ENCODE peak calls at places on chromosomes 3 and 15, in nine cellular contexts. One of them, this sample, is unnamed.
A peak's percentile ranks its signal among the peaks of the same experiment; 100 is the strongest.

GRCh38 chr15:52301265-52301847 is 5.8 kb upstream of the MYO5C start:
- DNase-seq in B cell: no peak
- DNase-seq in Daoy: no peak
- DNase-seq in KBM-7: no peak
- DNase-seq in caudate nucleus: no peak
- DNase-seq in hippocampal formation: no peak
- DNase-seq in AG09309: no peak
- DNase-seq in NCI-H2171: no peak
- DNase-seq in T-helper 17 cell: no peak
- DNase-seq in this sample: no peak

GRCh38 chr3:123635220-123635619 is 50.4 kb upstream of the HACD2 start:
- DNase-seq in B cell: no peak
- DNase-seq in Daoy: peak; percentile 85
- DNase-seq in KBM-7: no peak
- DNase-seq in caudate nucleus: no peak
- DNase-seq in hippocampal formation: no peak
- DNase-seq in AG09309: no peak
- DNase-seq in NCI-H2171: no peak
- DNase-seq in T-helper 17 cell: no peak
- DNase-seq in this sample: no peak

GRCh38 chr15:80031841-80032240 is 27.6 kb upstream of the ZFAND6 start:
- DNase-seq in B cell: no peak
- DNase-seq in Daoy: no peak
- DNase-seq in KBM-7: no peak
- DNase-seq in caudate nucleus: no peak
- DNase-seq in hippocampal formation: no peak
- DNase-seq in AG09309: no peak
- DNase-seq in NCI-H2171: no peak
- DNase-seq in T-helper 17 cell: no peak
- DNase-seq in this sample: no peak

GRCh38 chr3:141625506-141625905 is 112.6 kb upstream of the RNF7 start:
- DNase-seq in B cell: no peak
- DNase-seq in Daoy: peak; percentile 80
- DNase-seq in KBM-7: no peak
- DNase-seq in caudate nucleus: no peak
- DNase-seq in hippocampal formation: no peak
- DNase-seq in AG09309: no peak
- DNase-seq in NCI-H2171: no peak
- DNase-seq in T-helper 17 cell: no peak
- DNase-seq in this sample: no peak

GRCh38 chr3:174737966-174738365 is 121.2 kb upstream of the NAALADL2 start:
- DNase-seq in B cell: no peak
- DNase-seq in Daoy: no peak
- DNase-seq in KBM-7: no peak
- DNase-seq in caudate nucleus: no peak
- DNase-seq in hippocampal formation: no peak
- DNase-seq in AG09309: no peak
- DNase-seq in NCI-H2171: no peak
- DNase-seq in T-helper 17 cell: no peak
- DNase-seq in this sample: no peak

GRCh38 chr15:77907824-77908751 is 169.4 kb downstream of the TBC1D2B start:
- DNase-seq in B cell: no peak
- DNase-seq in Daoy: peak; percentile 72
- DNase-seq in KBM-7: peak; percentile 94
- DNase-seq in caudate nucleus: no peak
- DNase-seq in hippocampal formation: no peak
- DNase-seq in AG09309: no peak
- DNase-seq in NCI-H2171: no peak
- DNase-seq in T-helper 17 cell: peak; percentile 25
- DNase-seq in this sample: no peak

GRCh38 chr15:88745696-88746095 is 57.5 kb upstream of the ACAN start:
- DNase-seq in B cell: no peak
- DNase-seq in Daoy: no peak
- DNase-seq in KBM-7: no peak
- DNase-seq in caudate nucleus: no peak
- DNase-seq in hippocampal formation: no peak
- DNase-seq in AG09309: peak; percentile 87
- DNase-seq in NCI-H2171: no peak
- DNase-seq in T-helper 17 cell: no peak
- DNase-seq in this sample: peak; percentile 38

GRCh38 chr3:13420051-13420816 is at the start of gene NUP210:
- DNase-seq in B cell: peak; percentile 90
- DNase-seq in Daoy: peak; percentile 44
- DNase-seq in KBM-7: peak; percentile 36
- DNase-seq in caudate nucleus: no peak
- DNase-seq in hippocampal formation: peak; percentile 41
- DNase-seq in AG09309: no peak
- DNase-seq in NCI-H2171: peak; percentile 54
- DNase-seq in T-helper 17 cell: peak; percentile 49
- DNase-seq in this sample: no peak

GRCh38 chr3:128301186-128302023 is 148.1 kb downstream of the EEFSEC start:
- DNase-seq in B cell: no peak
- DNase-seq in Daoy: peak; percentile 0
- DNase-seq in KBM-7: no peak
- DNase-seq in caudate nucleus: no peak
- DNase-seq in hippocampal formation: no peak
- DNase-seq in AG09309: no peak
- DNase-seq in NCI-H2171: no peak
- DNase-seq in T-helper 17 cell: no peak
- DNase-seq in this sample: no peak

GRCh38 chr3:33758874-33759273 is 39.6 kb upstream of the PDCD6IP start:
- DNase-seq in B cell: no peak
- DNase-seq in Daoy: no peak
- DNase-seq in KBM-7: no peak
- DNase-seq in caudate nucleus: no peak
- DNase-seq in hippocampal formation: no peak
- DNase-seq in AG09309: no peak
- DNase-seq in NCI-H2171: no peak
- DNase-seq in T-helper 17 cell: no peak
- DNase-seq in this sample: no peak

GRCh38 chr15:36177590-36178281 is 401.7 kb upstream of the CDIN1 start:
- DNase-seq in B cell: no peak
- DNase-seq in Daoy: no peak
- DNase-seq in KBM-7: no peak
- DNase-seq in caudate nucleus: no peak
- DNase-seq in hippocampal formation: no peak
- DNase-seq in AG09309: no peak
- DNase-seq in NCI-H2171: no peak
- DNase-seq in T-helper 17 cell: no peak
- DNase-seq in this sample: no peak

GRCh38 chr3:155352900-155353490 is 59.5 kb upstream of the STRIT1 start:
- DNase-seq in B cell: no peak
- DNase-seq in Daoy: no peak
- DNase-seq in KBM-7: peak; percentile 85
- DNase-seq in caudate nucleus: no peak
- DNase-seq in hippocampal formation: no peak
- DNase-seq in AG09309: peak; percentile 14
- DNase-seq in NCI-H2171: peak; percentile 25
- DNase-seq in T-helper 17 cell: no peak
- DNase-seq in this sample: no peak

GRCh38 chr3:134149286-134149685 is 101.4 kb downstream of the RYK start:
- DNase-seq in B cell: no peak
- DNase-seq in Daoy: no peak
- DNase-seq in KBM-7: no peak
- DNase-seq in caudate nucleus: no peak
- DNase-seq in hippocampal formation: no peak
- DNase-seq in AG09309: peak; percentile 4
- DNase-seq in NCI-H2171: no peak
- DNase-seq in T-helper 17 cell: no peak
- DNase-seq in this sample: no peak

GRCh38 chr15:100784493-100785180 is 95.0 kb upstream of the ALDH1A3 start:
- DNase-seq in B cell: no peak
- DNase-seq in Daoy: peak; percentile 0
- DNase-seq in KBM-7: no peak
- DNase-seq in caudate nucleus: no peak
- DNase-seq in hippocampal formation: no peak
- DNase-seq in AG09309: no peak
- DNase-seq in NCI-H2171: no peak
- DNase-seq in T-helper 17 cell: no peak
- DNase-seq in this sample: no peak

GRCh38 chr15:32866486-32867312 is 148.9 kb downstream of the GREM1 start:
- DNase-seq in B cell: no peak
- DNase-seq in Daoy: peak; percentile 10
- DNase-seq in KBM-7: no peak
- DNase-seq in caudate nucleus: no peak
- DNase-seq in hippocampal formation: no peak
- DNase-seq in AG09309: no peak
- DNase-seq in NCI-H2171: no peak
- DNase-seq in T-helper 17 cell: no peak
- DNase-seq in this sample: no peak

GRCh38 chr15:27070816-27071215 is 99.8 kb downstream of the GABRG3 start:
- DNase-seq in B cell: no peak
- DNase-seq in Daoy: no peak
- DNase-seq in KBM-7: no peak
- DNase-seq in caudate nucleus: no peak
- DNase-seq in hippocampal formation: no peak
- DNase-seq in AG09309: no peak
- DNase-seq in NCI-H2171: no peak
- DNase-seq in T-helper 17 cell: no peak
- DNase-seq in this sample: no peak

GRCh38 chr3:49791571-49791970 is 5.2 kb upstream of the IP6K1 start:
- DNase-seq in B cell: no peak
- DNase-seq in Daoy: no peak
- DNase-seq in KBM-7: no peak
- DNase-seq in caudate nucleus: no peak
- DNase-seq in hippocampal formation: no peak
- DNase-seq in AG09309: no peak
- DNase-seq in NCI-H2171: no peak
- DNase-seq in T-helper 17 cell: no peak
- DNase-seq in this sample: no peak

GRCh38 chr15:76994001-76994400 is 925 bp upstream of the PSTPIP1 start:
- DNase-seq in B cell: no peak
- DNase-seq in Daoy: peak; percentile 59
- DNase-seq in KBM-7: no peak
- DNase-seq in caudate nucleus: no peak
- DNase-seq in hippocampal formation: no peak
- DNase-seq in AG09309: no peak
- DNase-seq in NCI-H2171: no peak
- DNase-seq in T-helper 17 cell: peak; percentile 41
- DNase-seq in this sample: no peak

GRCh38 chr3:177578488-177578887 is 381.2 kb upstream of the TBL1XR1 start:
- DNase-seq in B cell: no peak
- DNase-seq in Daoy: no peak
- DNase-seq in KBM-7: no peak
- DNase-seq in caudate nucleus: no peak
- DNase-seq in hippocampal formation: no peak
- DNase-seq in AG09309: no peak
- DNase-seq in NCI-H2171: no peak
- DNase-seq in T-helper 17 cell: no peak
- DNase-seq in this sample: no peak

GRCh38 chr3:30511524-30512278 is 94.7 kb upstream of the TGFBR2 start:
- DNase-seq in B cell: no peak
- DNase-seq in Daoy: peak; percentile 56
- DNase-seq in KBM-7: peak; percentile 74
- DNase-seq in caudate nucleus: no peak
- DNase-seq in hippocampal formation: no peak
- DNase-seq in AG09309: peak; percentile 96
- DNase-seq in NCI-H2171: no peak
- DNase-seq in T-helper 17 cell: no peak
- DNase-seq in this sample: peak; percentile 100

GRCh38 chr3:118936811-118937210 is 97.8 kb downstream of the IGSF11 start:
- DNase-seq in B cell: no peak
- DNase-seq in Daoy: no peak
- DNase-seq in KBM-7: no peak
- DNase-seq in caudate nucleus: no peak
- DNase-seq in hippocampal formation: no peak
- DNase-seq in AG09309: no peak
- DNase-seq in NCI-H2171: peak; percentile 48
- DNase-seq in T-helper 17 cell: no peak
- DNase-seq in this sample: no peak

GRCh38 chr3:123941150-123941941 is 19.7 kb downstream of the CCDC14 start:
- DNase-seq in B cell: no peak
- DNase-seq in Daoy: no peak
- DNase-seq in KBM-7: no peak
- DNase-seq in caudate nucleus: no peak
- DNase-seq in hippocampal formation: no peak
- DNase-seq in AG09309: no peak
- DNase-seq in NCI-H2171: no peak
- DNase-seq in T-helper 17 cell: no peak
- DNase-seq in this sample: no peak

GRCh38 chr3:63896332-63897034 is 15.7 kb downstream of the SCAANT1 start:
- DNase-seq in B cell: no peak
- DNase-seq in Daoy: no peak
- DNase-seq in KBM-7: no peak
- DNase-seq in caudate nucleus: no peak
- DNase-seq in hippocampal formation: no peak
- DNase-seq in AG09309: no peak
- DNase-seq in NCI-H2171: no peak
- DNase-seq in T-helper 17 cell: no peak
- DNase-seq in this sample: no peak

GRCh38 chr3:107116251-107116650 is 261.0 kb upstream of the CCDC54 start:
- DNase-seq in B cell: no peak
- DNase-seq in Daoy: no peak
- DNase-seq in KBM-7: no peak
- DNase-seq in caudate nucleus: no peak
- DNase-seq in hippocampal formation: no peak
- DNase-seq in AG09309: no peak
- DNase-seq in NCI-H2171: no peak
- DNase-seq in T-helper 17 cell: no peak
- DNase-seq in this sample: no peak

GRCh38 chr3:173841334-173841733 is 443.8 kb downstream of the NLGN1 start:
- DNase-seq in B cell: no peak
- DNase-seq in Daoy: peak; percentile 28
- DNase-seq in KBM-7: no peak
- DNase-seq in caudate nucleus: no peak
- DNase-seq in hippocampal formation: no peak
- DNase-seq in AG09309: no peak
- DNase-seq in NCI-H2171: no peak
- DNase-seq in T-helper 17 cell: no peak
- DNase-seq in this sample: no peak

GRCh38 chr3:33218072-33218445 is 551 bp downstream of the SUSD5 start:
- DNase-seq in B cell: no peak
- DNase-seq in Daoy: no peak
- DNase-seq in KBM-7: no peak
- DNase-seq in caudate nucleus: no peak
- DNase-seq in hippocampal formation: no peak
- DNase-seq in AG09309: no peak
- DNase-seq in NCI-H2171: no peak
- DNase-seq in T-helper 17 cell: no peak
- DNase-seq in this sample: no peak

GRCh38 chr15:45393851-45394250 is 15.5 kb upstream of the GATM start:
- DNase-seq in B cell: no peak
- DNase-seq in Daoy: peak; percentile 19
- DNase-seq in KBM-7: no peak
- DNase-seq in caudate nucleus: no peak
- DNase-seq in hippocampal formation: no peak
- DNase-seq in AG09309: no peak
- DNase-seq in NCI-H2171: no peak
- DNase-seq in T-helper 17 cell: no peak
- DNase-seq in this sample: no peak

GRCh38 chr15:55627730-55628368 is 39.7 kb upstream of the PYGO1 start:
- DNase-seq in B cell: no peak
- DNase-seq in Daoy: peak; percentile 86
- DNase-seq in KBM-7: no peak
- DNase-seq in caudate nucleus: no peak
- DNase-seq in hippocampal formation: no peak
- DNase-seq in AG09309: peak; percentile 67
- DNase-seq in NCI-H2171: no peak
- DNase-seq in T-helper 17 cell: no peak
- DNase-seq in this sample: peak; percentile 85

GRCh38 chr15:31280037-31280830 is 46.4 kb upstream of the KLF13 start:
- DNase-seq in B cell: no peak
- DNase-seq in Daoy: peak; percentile 40
- DNase-seq in KBM-7: no peak
- DNase-seq in caudate nucleus: peak; percentile 93
- DNase-seq in hippocampal formation: peak; percentile 95
- DNase-seq in AG09309: no peak
- DNase-seq in NCI-H2171: peak; percentile 97
- DNase-seq in T-helper 17 cell: no peak
- DNase-seq in this sample: no peak

GRCh38 chr3:143511174-143511879 is 336.9 kb downstream of the SLC9A9 start:
- DNase-seq in B cell: no peak
- DNase-seq in Daoy: no peak
- DNase-seq in KBM-7: no peak
- DNase-seq in caudate nucleus: no peak
- DNase-seq in hippocampal formation: no peak
- DNase-seq in AG09309: no peak
- DNase-seq in NCI-H2171: no peak
- DNase-seq in T-helper 17 cell: no peak
- DNase-seq in this sample: no peak

GRCh38 chr3:171454026-171454425 is 6.2 kb downstream of the TNIK start:
- DNase-seq in B cell: no peak
- DNase-seq in Daoy: no peak
- DNase-seq in KBM-7: no peak
- DNase-seq in caudate nucleus: no peak
- DNase-seq in hippocampal formation: no peak
- DNase-seq in AG09309: no peak
- DNase-seq in NCI-H2171: no peak
- DNase-seq in T-helper 17 cell: no peak
- DNase-seq in this sample: no peak